ENCODE peak calls at places on chromosome 19, in five cellular contexts. One of them, this sample, is unnamed.

GRCh38 chr19:47280183-47280797 is 5.6 kb downstream of the INAFM1 start:
- DNase-seq in transverse colon: peak; percentile 55
- DNase-seq in H7: peak; percentile 78
- DNase-seq in bronchial epithelial cell: peak; percentile 21
- DNase-seq in breast epithelium: no peak
- DNase-seq in this sample: peak; percentile 43

GRCh38 chr19:4343056-4343844 is at the start of gene MPND:
- DNase-seq in breast epithelium: peak; percentile 88
- DNase-seq in bronchial epithelial cell: peak; percentile 66
- DNase-seq in H7: peak; percentile 98
- DNase-seq in transverse colon: peak; percentile 95
- DNase-seq in this sample: peak; percentile 93

GRCh38 chr19:50046649-50047503 is 21.1 kb downstream of the ZNF473 start:
- DNase-seq in transverse colon: peak; percentile 50
- DNase-seq in bronchial epithelial cell: no peak
- DNase-seq in H7: peak; percentile 70
- DNase-seq in breast epithelium: no peak
- DNase-seq in this sample: peak; percentile 57

GRCh38 chr19:52307275-52307674 is 10.3 kb downstream of the ZNF480 start:
- DNase-seq in transverse colon: no peak
- DNase-seq in bronchial epithelial cell: no peak
- DNase-seq in breast epithelium: no peak
- DNase-seq in H7: no peak
- DNase-seq in this sample: no peak

GRCh38 chr19:39878398-39878797 is 32.2 kb upstream of the FBL start:
- DNase-seq in H7: peak; percentile 28
- DNase-seq in bronchial epithelial cell: no peak
- DNase-seq in breast epithelium: no peak
- DNase-seq in transverse colon: no peak
- DNase-seq in this sample: no peak

GRCh38 chr19:16076154-16076957 is at the start of gene TPM4:
- DNase-seq in bronchial epithelial cell: peak; percentile 82
- DNase-seq in breast epithelium: peak; percentile 83
- DNase-seq in H7: peak; percentile 98
- DNase-seq in transverse colon: peak; percentile 94
- DNase-seq in this sample: peak; percentile 67

GRCh38 chr19:35479278-35479677 is 11.0 kb downstream of the KRTDAP start:
- DNase-seq in H7: no peak
- DNase-seq in bronchial epithelial cell: no peak
- DNase-seq in breast epithelium: no peak
- DNase-seq in transverse colon: no peak
- DNase-seq in this sample: no peak

GRCh38 chr19:39111593-39112199 is 13.9 kb upstream of the PAK4 start:
- DNase-seq in H7: peak; percentile 57
- DNase-seq in bronchial epithelial cell: peak; percentile 18
- DNase-seq in transverse colon: no peak
- DNase-seq in breast epithelium: no peak
- DNase-seq in this sample: no peak

GRCh38 chr19:12721656-12722565 is 1.8 kb downstream of the TNPO2 start:
- DNase-seq in H7: peak; percentile 96
- DNase-seq in bronchial epithelial cell: no peak
- DNase-seq in breast epithelium: peak; percentile 68
- DNase-seq in transverse colon: peak; percentile 70
- DNase-seq in this sample: peak; percentile 52

GRCh38 chr19:2646866-2647535 is 55.5 kb downstream of the GNG7 start:
- DNase-seq in bronchial epithelial cell: no peak
- DNase-seq in transverse colon: no peak
- DNase-seq in H7: peak; percentile 23
- DNase-seq in breast epithelium: no peak
- DNase-seq in this sample: no peak

GRCh38 chr19:10836478-10837325 is 690 bp upstream of the TMED1 start:
- DNase-seq in H7: no peak
- DNase-seq in breast epithelium: peak; percentile 76
- DNase-seq in transverse colon: peak; percentile 86
- DNase-seq in bronchial epithelial cell: no peak
- DNase-seq in this sample: peak; percentile 76

GRCh38 chr19:28289294-28290063 is 923.5 kb downstream of the UQCRFS1 start:
- DNase-seq in H7: no peak
- DNase-seq in transverse colon: peak; percentile 69
- DNase-seq in bronchial epithelial cell: peak; percentile 1
- DNase-seq in breast epithelium: no peak
- DNase-seq in this sample: no peak

GRCh38 chr19:12933287-12934072 is at the start of gene FARSA:
- DNase-seq in H7: peak; percentile 96
- DNase-seq in breast epithelium: peak; percentile 92
- DNase-seq in transverse colon: peak; percentile 93
- DNase-seq in bronchial epithelial cell: peak; percentile 80
- DNase-seq in this sample: peak; percentile 79

GRCh38 chr19:46607441-46607841 is 6.3 kb downstream of the CALM3 start:
- DNase-seq in breast epithelium: peak; percentile 22
- DNase-seq in bronchial epithelial cell: no peak
- DNase-seq in transverse colon: peak; percentile 6
- DNase-seq in H7: peak; percentile 24
- DNase-seq in this sample: no peak

GRCh38 chr19:40687525-40688016 is 2.9 kb downstream of the NUMBL start:
- DNase-seq in bronchial epithelial cell: peak; percentile 80
- DNase-seq in H7: no peak
- DNase-seq in breast epithelium: no peak
- DNase-seq in transverse colon: peak; percentile 82
- DNase-seq in this sample: no peak

GRCh38 chr19:45881909-45882528 is 3.9 kb downstream of the IRF2BP1 start:
- DNase-seq in transverse colon: peak; percentile 57
- DNase-seq in H7: peak; percentile 80
- DNase-seq in bronchial epithelial cell: no peak
- DNase-seq in breast epithelium: no peak
- DNase-seq in this sample: no peak

GRCh38 chr19:50555447-50556235 is 12.6 kb downstream of the LRRC4B start:
- DNase-seq in breast epithelium: no peak
- DNase-seq in transverse colon: no peak
- DNase-seq in bronchial epithelial cell: no peak
- DNase-seq in H7: peak; percentile 89
- DNase-seq in this sample: no peak

GRCh38 chr19:38467541-38468525 is 34.3 kb downstream of the RYR1 start:
- DNase-seq in breast epithelium: no peak
- DNase-seq in H7: no peak
- DNase-seq in transverse colon: no peak
- DNase-seq in bronchial epithelial cell: no peak
- DNase-seq in this sample: no peak

GRCh38 chr19:39539165-39539518 is 819 bp downstream of the EID2 start:
- DNase-seq in transverse colon: no peak
- DNase-seq in H7: peak; percentile 60
- DNase-seq in breast epithelium: no peak
- DNase-seq in bronchial epithelial cell: peak; percentile 44
- DNase-seq in this sample: no peak

GRCh38 chr19:45792482-45793177 is at the start of gene DMWD:
- DNase-seq in breast epithelium: peak; percentile 100
- DNase-seq in bronchial epithelial cell: peak; percentile 93
- DNase-seq in H7: peak; percentile 99
- DNase-seq in transverse colon: peak; percentile 100
- DNase-seq in this sample: peak; percentile 99

GRCh38 chr19:55526216-55527196 is 10.4 kb downstream of the SBK2 start:
- DNase-seq in breast epithelium: peak; percentile 78
- DNase-seq in transverse colon: peak; percentile 80
- DNase-seq in bronchial epithelial cell: peak; percentile 35
- DNase-seq in H7: peak; percentile 75
- DNase-seq in this sample: no peak

GRCh38 chr19:18401580-18402112 is 4.2 kb upstream of the LRRC25 start:
- DNase-seq in H7: peak; percentile 81
- DNase-seq in breast epithelium: no peak
- DNase-seq in bronchial epithelial cell: peak; percentile 78
- DNase-seq in transverse colon: peak; percentile 85
- DNase-seq in this sample: no peak

GRCh38 chr19:14517446-14517839 is 754 bp downstream of the DNAJB1 start:
- DNase-seq in breast epithelium: no peak
- DNase-seq in bronchial epithelial cell: no peak
- DNase-seq in H7: no peak
- DNase-seq in transverse colon: peak; percentile 26
- DNase-seq in this sample: peak; percentile 30

GRCh38 chr19:50724522-50725217 is 1.5 kb downstream of the CLEC11A start:
- DNase-seq in breast epithelium: peak; percentile 99
- DNase-seq in transverse colon: peak; percentile 98
- DNase-seq in bronchial epithelial cell: peak; percentile 85
- DNase-seq in H7: peak; percentile 100
- DNase-seq in this sample: peak; percentile 93

GRCh38 chr19:18867199-18867598 is 28.8 kb downstream of the CERS1 start:
- DNase-seq in H7: no peak
- DNase-seq in breast epithelium: no peak
- DNase-seq in transverse colon: no peak
- DNase-seq in bronchial epithelial cell: no peak
- DNase-seq in this sample: no peak

GRCh38 chr19:38737297-38737865 is 6.9 kb downstream of the CAPN12 start:
- DNase-seq in bronchial epithelial cell: no peak
- DNase-seq in H7: peak; percentile 63
- DNase-seq in transverse colon: no peak
- DNase-seq in breast epithelium: no peak
- DNase-seq in this sample: no peak

GRCh38 chr19:7550987-7551761 is 15.7 kb downstream of the PNPLA6 start:
- DNase-seq in transverse colon: peak; percentile 81
- DNase-seq in bronchial epithelial cell: peak; percentile 54
- DNase-seq in breast epithelium: no peak
- DNase-seq in H7: peak; percentile 100
- DNase-seq in this sample: peak; percentile 6

GRCh38 chr19:5321851-5322681 is 18.5 kb downstream of the PTPRS start:
- DNase-seq in bronchial epithelial cell: no peak
- DNase-seq in H7: peak; percentile 84
- DNase-seq in breast epithelium: no peak
- DNase-seq in transverse colon: peak; percentile 29
- DNase-seq in this sample: no peak

DNA sequence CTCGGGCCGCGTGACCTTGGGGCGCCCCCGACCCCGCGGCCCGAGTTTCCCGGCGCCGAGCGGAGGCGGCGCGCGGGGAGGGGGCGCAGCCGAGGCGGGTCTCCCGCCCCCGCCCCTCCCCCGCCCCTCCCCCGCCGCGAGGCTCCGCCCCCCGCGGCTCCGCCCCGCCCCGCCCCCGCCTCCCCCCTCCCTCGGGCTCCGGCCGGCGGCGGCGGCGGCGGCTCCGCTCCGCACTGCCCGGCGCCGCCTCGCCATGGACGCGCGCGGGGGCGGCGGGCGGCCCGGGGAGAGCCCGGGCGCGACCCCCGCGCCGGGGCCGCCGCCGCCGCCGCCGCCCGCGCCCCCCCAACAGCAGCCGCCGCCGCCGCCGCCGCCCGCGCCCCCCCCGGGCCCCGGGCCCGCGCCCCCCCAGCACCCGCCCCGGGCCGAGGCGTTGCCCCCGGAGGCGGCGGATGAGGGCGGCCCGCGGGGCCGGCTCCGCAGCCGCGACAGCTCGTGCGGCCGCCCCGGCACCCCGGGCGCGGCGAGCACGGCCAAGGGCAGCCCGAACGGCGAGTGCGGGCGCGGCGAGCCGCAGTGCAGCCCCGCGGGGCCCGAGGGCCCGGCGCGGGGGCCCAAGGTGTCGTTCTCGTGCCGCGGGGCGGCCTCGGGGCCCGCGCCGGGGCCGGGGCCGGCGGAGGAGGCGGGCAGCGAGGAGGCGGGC is at the start of gene HCN2:
- DNase-seq in bronchial epithelial cell: no peak
- DNase-seq in breast epithelium: no peak
- DNase-seq in H7: peak; percentile 95
- DNase-seq in transverse colon: no peak
- DNase-seq in this sample: no peak
- H3K27me3 ChIP-seq in bronchial epithelial cell: peaks cover 7% of the 10 kb centered on the region
- H3K27me3 ChIP-seq in breast epithelium: peaks cover 64% of the 10 kb centered on the region
- H3K27me3 ChIP-seq in H7: peaks cover 31% of the 10 kb centered on the region
- H3K27me3 ChIP-seq in transverse colon: peaks cover 86% of the 10 kb centered on the region
- H3K27me3 ChIP-seq in this sample: peaks cover 30% of the 10 kb centered on the region

GRCh38 chr19:42176649-42176989 is 40.9 kb downstream of the DEDD2 start:
- DNase-seq in breast epithelium: no peak
- DNase-seq in H7: peak; percentile 84
- DNase-seq in transverse colon: no peak
- DNase-seq in bronchial epithelial cell: no peak
- DNase-seq in this sample: no peak

GRCh38 chr19:42178791-42179500 is 38.5 kb downstream of the DEDD2 start:
- DNase-seq in H7: peak; percentile 94
- DNase-seq in breast epithelium: no peak
- DNase-seq in transverse colon: no peak
- DNase-seq in bronchial epithelial cell: no peak
- DNase-seq in this sample: no peak

GRCh38 chr19:42176990-42177685 is 40.3 kb downstream of the DEDD2 start:
- DNase-seq in breast epithelium: peak; percentile 61
- DNase-seq in bronchial epithelial cell: peak; percentile 34
- DNase-seq in transverse colon: peak; percentile 66
- DNase-seq in H7: peak; percentile 93
- DNase-seq in this sample: peak; percentile 61

GRCh38 chr19:42175952-42176648 is 41.4 kb downstream of the DEDD2 start:
- DNase-seq in H7: peak; percentile 84
- DNase-seq in transverse colon: no peak
- DNase-seq in breast epithelium: no peak
- DNase-seq in bronchial epithelial cell: no peak
- DNase-seq in this sample: no peak

GRCh38 chr19:42177686-42178019 is 39.8 kb downstream of the DEDD2 start:
- DNase-seq in breast epithelium: no peak
- DNase-seq in H7: no peak
- DNase-seq in transverse colon: no peak
- DNase-seq in bronchial epithelial cell: no peak
- DNase-seq in this sample: no peak
- H3K27me3 ChIP-seq in breast epithelium: peaks cover 69% of the 10 kb centered on the region
- H3K27me3 ChIP-seq in H7: peaks cover 74% of the 10 kb centered on the region
- H3K27me3 ChIP-seq in transverse colon: peaks cover 93% of the 10 kb centered on the region
- H3K27me3 ChIP-seq in bronchial epithelial cell: peaks cover 30% of the 10 kb centered on the region
- H3K27me3 ChIP-seq in this sample: peaks cover 36% of the 10 kb centered on the region

DNA sequence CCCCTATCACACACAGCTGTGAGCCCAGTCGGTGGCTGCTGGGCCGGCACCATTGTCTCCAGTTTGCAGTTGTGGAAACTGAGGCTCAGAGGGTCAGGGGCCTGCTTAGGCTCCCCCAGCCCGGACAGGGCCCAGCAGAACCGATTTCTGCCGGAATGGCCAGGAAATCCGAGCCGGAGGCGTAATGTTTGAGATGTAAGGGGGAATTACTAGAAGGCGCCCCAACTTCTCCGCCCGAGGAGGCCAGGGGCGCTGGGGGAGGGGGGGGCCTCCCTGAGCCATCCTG is 962 bp downstream of the KISS1R start:
- DNase-seq in bronchial epithelial cell: no peak
- DNase-seq in H7: no peak
- DNase-seq in breast epithelium: no peak
- DNase-seq in transverse colon: no peak
- DNase-seq in this sample: no peak
- H3K27me3 ChIP-seq in bronchial epithelial cell: peaks cover 15% of the 10 kb centered on the region
- H3K27me3 ChIP-seq in H7: peaks cover 60% of the 10 kb centered on the region
- H3K27me3 ChIP-seq in breast epithelium: peaks cover 36% of the 10 kb centered on the region
- H3K27me3 ChIP-seq in transverse colon: peaks cover 55% of the 10 kb centered on the region
- H3K27me3 ChIP-seq in this sample: peaks cover 22% of the 10 kb centered on the region

GRCh38 chr19:30227661-30228112 is 144.5 kb upstream of the ZNF536 start:
- DNase-seq in H7: peak; percentile 94
- DNase-seq in transverse colon: peak; percentile 57
- DNase-seq in bronchial epithelial cell: no peak
- DNase-seq in breast epithelium: peak; percentile 66
- DNase-seq in this sample: no peak

GRCh38 chr19:30228726-30229523 is 143.3 kb upstream of the ZNF536 start:
- DNase-seq in bronchial epithelial cell: no peak
- DNase-seq in H7: peak; percentile 82
- DNase-seq in breast epithelium: no peak
- DNase-seq in transverse colon: no peak
- DNase-seq in this sample: no peak

GRCh38 chr19:30228113-30228725 is 144.0 kb upstream of the ZNF536 start:
- DNase-seq in transverse colon: peak; percentile 13
- DNase-seq in H7: peak; percentile 82
- DNase-seq in bronchial epithelial cell: no peak
- DNase-seq in breast epithelium: no peak
- DNase-seq in this sample: no peak

GRCh38 chr19:30231408-30232318 is 140.5 kb upstream of the ZNF536 start:
- DNase-seq in H7: no peak
- DNase-seq in breast epithelium: no peak
- DNase-seq in bronchial epithelial cell: no peak
- DNase-seq in transverse colon: no peak
- DNase-seq in this sample: no peak

GRCh38 chr19:30229524-30230174 is 142.5 kb upstream of the ZNF536 start:
- DNase-seq in breast epithelium: no peak
- DNase-seq in H7: peak; percentile 73
- DNase-seq in transverse colon: no peak
- DNase-seq in bronchial epithelial cell: no peak
- DNase-seq in this sample: no peak
- H3K27me3 ChIP-seq in breast epithelium: peaks cover 76% of the 10 kb centered on the region
- H3K27me3 ChIP-seq in H7: peaks cover 57% of the 10 kb centered on the region
- H3K27me3 ChIP-seq in transverse colon: peaks cover 76% of the 10 kb centered on the region
- H3K27me3 ChIP-seq in bronchial epithelial cell: peaks cover 24% of the 10 kb centered on the region
- H3K27me3 ChIP-seq in this sample: peaks cover 61% of the 10 kb centered on the region